ENCODE peak calls at places on chromosomes 3 and 15, in five cellular contexts. B is stomach, S is adrenal gland, O is right lobe of liver, V is ovary. F is an unnamed sample.

GRCh38 chr3:123365450-123366143 is 83.3 kb downstream of the ADCY5 start:
- DNase-seq in S (no peak), O (no peak), V (no peak), B (no peak), F (no peak)

GRCh38 chr3:142152349-142152748 is 3.0 kb upstream of the TFDP2 start:
- DNase-seq in V (no peak), S (no peak), O (no peak), B (no peak), F (no peak)

GRCh38 chr3:87997298-87997697 is 61.5 kb downstream of the CGGBP1 start:
- DNase-seq in O (no peak), S (no peak), B (no peak), V (no peak), F (no peak)

GRCh38 chr3:171954644-171955365 is 84.6 kb upstream of the FNDC3B start:
- DNase-seq in S (no peak), V (no peak), B (no peak), O (no peak), F (no peak)

GRCh38 chr3:193872265-193872753 is 263.6 kb upstream of the HES1 start:
- DNase-seq in S (no peak), V (no peak), O (peak), B (peak), F (no peak)

GRCh38 chr3:188901126-188901525 is 270.6 kb upstream of the TPRG1 start:
- DNase-seq in S (no peak), V (no peak), B (no peak), O (no peak), F (no peak)

GRCh38 chr15:92661961-92662360 is 6.4 kb upstream of the FAM174B start:
- DNase-seq in O (no peak), B (no peak), S (no peak), V (no peak), F (no peak)

GRCh38 chr15:60362318-60363023 is 35.3 kb downstream of the ANXA2 start:
- DNase-seq in B (no peak), V (no peak), O (no peak), S (no peak), F (no peak)

GRCh38 chr15:73331991-73332925 is 36.5 kb downstream of the HCN4 start:
- DNase-seq in S (no peak), B (no peak), O (no peak), V (no peak), F (no peak)

GRCh38 chr3:107752202-107752990 is 229.6 kb downstream of the BBX start:
- DNase-seq in B (no peak), S (no peak), V (no peak), O (no peak), F (no peak)

GRCh38 chr3:86180696-86181095 is 810.3 kb downstream of the VGLL3 start:
- DNase-seq in V (no peak), S (no peak), O (no peak), B (no peak), F (peak)

GRCh38 chr3:112042842-112043280 is 8.3 kb downstream of the TMPRSS7 start:
- DNase-seq in V (no peak), O (no peak), B (no peak), S (no peak), F (no peak)

GRCh38 chr3:134803051-134803505 is 8.0 kb downstream of the EPHB1 start:
- DNase-seq in S (no peak), B (no peak), V (no peak), O (no peak), F (no peak)

GRCh38 chr15:88603885-88604284 is 17.3 kb upstream of the AEN start:
- DNase-seq in V (no peak), O (no peak), B (no peak), S (no peak), F (no peak)

GRCh38 chr15:43824302-43825246 is at the start of gene MFAP1:
- DNase-seq in B (peak), S (peak), V (peak), O (peak), F (peak)
- TF ChIP-seq POLR2A in B (no peak), S (peak), V (peak), O (peak), F (no peak)

GRCh38 chr3:130463221-130463620 is 53.8 kb upstream of the COL6A6 start:
- DNase-seq in B (no peak), S (no peak), O (no peak), V (no peak), F (no peak)
- TF ChIP-seq POLR2A in B (no peak), S (no peak), O (no peak), V (no peak), F (no peak)

GRCh38 chr3:10299679-10300078 is 6.9 kb upstream of the GHRL start:
- DNase-seq in V (no peak), O (no peak), B (no peak), S (no peak), F (no peak)
- TF ChIP-seq POLR2A in V (no peak), O (no peak), B (no peak), S (no peak), F (no peak)

DNA sequence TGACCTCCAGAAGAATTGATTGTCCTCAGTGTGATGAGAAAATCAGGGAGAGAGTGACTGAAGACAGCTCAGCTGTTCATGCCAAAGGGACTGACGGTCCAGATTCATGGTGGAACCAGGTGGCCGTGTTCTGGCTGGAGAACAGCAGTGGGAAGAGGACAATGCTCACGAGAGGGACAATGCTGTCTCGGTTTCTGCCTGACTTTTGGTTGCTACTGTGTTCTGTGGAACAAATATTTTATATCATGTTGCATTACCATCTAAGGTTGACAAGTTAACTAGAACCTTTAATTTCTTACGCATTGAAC is 58.0 kb upstream of the ULK4 start:
- DNase-seq in B (no peak), O (no peak), V (no peak), S (no peak), F (no peak)
- TF ChIP-seq POLR2A in B (no peak), O (no peak), V (no peak), S (no peak), F (no peak)

GRCh38 chr3:122306622-122306953 is 18.5 kb upstream of the CSTA start:
- DNase-seq in V (no peak), O (no peak), B (no peak), S (no peak), F (no peak)

GRCh38 chr3:122307987-122308386 is 17.1 kb upstream of the CSTA start:
- DNase-seq in V (no peak), S (no peak), O (no peak), B (no peak), F (no peak)

GRCh38 chr3:122307288-122307687 is 17.8 kb upstream of the CSTA start:
- DNase-seq in O (no peak), B (no peak), S (no peak), V (no peak), F (no peak)

GRCh38 chr3:122310361-122310760 is 14.7 kb upstream of the CSTA start:
- DNase-seq in O (no peak), B (no peak), S (no peak), V (no peak), F (no peak)

DNA sequence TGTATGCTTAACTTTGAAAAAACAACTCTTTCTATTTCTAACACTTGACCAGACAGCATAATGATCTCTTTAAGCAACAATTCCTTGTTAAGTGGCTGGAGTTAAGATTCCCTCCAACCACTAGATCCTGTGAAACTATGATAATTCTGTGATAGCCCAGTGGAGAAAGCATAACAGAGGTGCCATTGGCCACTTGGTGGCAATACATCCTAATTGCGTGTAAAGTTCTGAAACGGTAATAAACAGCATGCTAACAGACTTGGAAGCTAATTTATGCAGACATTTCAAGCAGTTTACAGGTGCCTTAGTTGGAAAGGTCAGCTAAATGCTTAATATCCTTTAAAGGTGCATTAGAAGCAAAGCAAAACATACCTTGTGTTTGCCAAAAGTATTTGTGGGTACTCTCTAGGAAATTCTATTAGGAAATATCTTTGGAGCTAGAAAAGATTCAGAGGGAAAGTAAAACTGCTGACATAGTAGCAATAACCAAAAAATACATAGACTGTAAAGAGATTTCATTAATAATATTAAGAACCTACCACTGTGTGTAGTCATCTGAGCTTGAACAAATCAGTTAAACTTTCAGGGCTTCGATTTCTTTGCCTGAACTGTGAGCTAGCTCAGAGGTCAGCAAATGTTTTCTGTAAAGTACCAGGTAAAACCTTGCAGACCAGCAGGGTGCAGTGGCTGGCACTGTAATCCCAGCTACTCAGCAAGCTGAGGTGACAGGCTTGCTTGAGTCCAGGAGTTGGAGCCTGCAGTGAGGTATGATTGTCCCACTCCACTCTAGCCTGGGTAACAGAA is 19.0 kb upstream of the CSTA start:
- DNase-seq in V (no peak), S (peak), B (peak), O (peak), F (no peak)
- TF ChIP-seq POLR2A in V (no peak), S (no peak), B (no peak), O (no peak), F (no peak)

GRCh38 chr3:146974001-146974400 is 368.9 kb upstream of the PLSCR5 start:
- DNase-seq in B (no peak), O (no peak), S (no peak), V (no peak), F (no peak)

GRCh38 chr3:146975476-146975875 is 370.3 kb upstream of the PLSCR5 start:
- DNase-seq in B (no peak), O (no peak), V (no peak), S (no peak), F (no peak)

GRCh38 chr3:146970236-146970635 is 365.1 kb upstream of the PLSCR5 start:
- DNase-seq in O (no peak), S (no peak), V (no peak), B (no peak), F (no peak)

GRCh38 chr3:146972726-146973125 is 367.6 kb upstream of the PLSCR5 start:
- DNase-seq in V (no peak), O (no peak), B (no peak), S (no peak), F (no peak)

DNA sequence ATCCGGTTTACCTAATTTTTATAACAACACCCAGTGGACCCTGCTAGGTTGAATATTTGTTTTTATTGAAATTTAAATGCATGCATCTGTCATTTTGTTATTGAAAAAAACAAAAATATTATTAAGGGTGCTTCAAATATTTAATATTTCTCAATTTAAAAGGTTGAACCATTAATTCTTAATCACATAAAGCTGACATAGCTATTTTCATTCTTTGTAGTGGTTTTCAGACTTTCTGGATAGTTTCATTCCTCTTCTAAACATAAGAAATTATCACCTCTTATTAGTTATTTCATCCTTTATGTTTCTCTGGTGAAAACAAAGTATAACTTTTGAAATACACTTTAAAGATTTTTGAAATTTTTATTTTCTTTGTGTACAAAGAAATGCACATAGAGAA is 369.9 kb upstream of the PLSCR5 start:
- DNase-seq in V (no peak), S (no peak), O (no peak), B (no peak), F (no peak)
- TF ChIP-seq POLR2A in V (no peak), S (no peak), O (no peak), B (no peak), F (no peak)

DNA sequence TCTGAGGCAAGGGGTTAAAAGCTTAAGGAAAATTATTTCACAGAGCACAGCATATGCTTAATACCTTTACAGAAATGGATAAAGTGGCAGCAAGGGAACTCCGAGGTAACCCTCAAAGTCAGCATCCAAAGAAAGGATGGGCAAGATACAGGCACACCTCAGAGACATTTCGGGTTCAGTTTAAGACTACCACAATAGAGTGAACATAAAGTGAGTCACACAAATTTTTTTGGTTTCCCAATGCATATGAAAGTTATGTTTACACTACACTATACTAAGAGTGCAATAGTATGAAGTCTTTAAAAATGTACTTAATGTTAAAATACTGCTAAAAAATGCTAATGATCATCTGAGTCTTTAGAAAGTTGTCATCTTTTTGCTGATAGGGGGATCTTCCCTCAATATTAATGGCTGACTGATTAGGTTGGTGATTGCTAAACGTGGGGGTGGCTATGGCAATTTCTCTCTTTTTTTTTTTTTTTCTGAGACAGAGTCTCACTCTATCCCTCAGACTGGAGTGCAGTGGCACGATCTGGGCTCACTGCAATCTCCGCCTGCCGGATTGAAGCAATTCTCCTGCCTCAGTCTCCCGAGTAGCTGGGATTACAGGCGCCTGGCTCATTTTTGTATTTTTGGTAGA is 10.0 kb downstream of the UBR1 start:
- DNase-seq in S (no peak), B (no peak), V (no peak), O (no peak), F (no peak)
- TF ChIP-seq POLR2A in S (no peak), B (no peak), V (no peak), O (no peak), F (no peak)